ENCODE peak calls at places on chromosomes 4 and X, in seven cellular contexts. Z, X, H, D, V, A and B are unnamed samples.

GRCh38 chr4:183812567-183812966 is 92.5 kb upstream of the STOX2 start:
- DNase-seq in Z (no peak), X (no peak), H (no peak), D (no peak), V (no peak), A (no peak), B (no peak)

GRCh38 chrX:8364369-8365141 is 100.1 kb upstream of the VCX3B start:
- DNase-seq in Z (no peak), X (peak), H (no peak), D (no peak), V (no peak), A (no peak), B (no peak)

GRCh38 chr4:6782846-6783110 is 251 bp downstream of the KIAA0232 start:
- DNase-seq in Z (no peak), X (no peak), H (no peak), D (no peak), V (no peak), A (no peak), B (no peak)

GRCh38 chr4:57190651-57191481 is 80.7 kb upstream of the IGFBP7 start:
- DNase-seq in Z (no peak), X (no peak), H (no peak), D (no peak), V (no peak), A (peak), B (peak)

GRCh38 chr4:3657917-3658913 is 108.0 kb upstream of the ADRA2C start:
- DNase-seq in Z (no peak), X (peak), H (no peak), D (no peak), V (no peak), A (no peak), B (no peak)

GRCh38 chr4:7168106-7168505 is 24.2 kb upstream of the SORCS2 start:
- DNase-seq in Z (no peak), X (no peak), H (no peak), D (no peak), V (no peak), A (no peak), B (no peak)

GRCh38 chrX:40470830-40471429 is 109.8 kb upstream of the ATP6AP2 start:
- DNase-seq in Z (no peak), X (no peak), H (no peak), D (no peak), V (no peak), A (no peak), B (no peak)

GRCh38 chr4:30789219-30789671 is 69.1 kb downstream of the PCDH7 start:
- DNase-seq in Z (no peak), X (no peak), H (no peak), D (no peak), V (no peak), A (no peak), B (no peak)

GRCh38 chrX:138519296-138519695 is 192.2 kb downstream of the FGF13 start:
- DNase-seq in Z (no peak), X (no peak), H (no peak), D (no peak), V (peak), A (no peak), B (no peak)

GRCh38 chr4:174596513-174596912 is 74.2 kb upstream of the HPGD start:
- DNase-seq in Z (no peak), X (no peak), H (no peak), D (no peak), V (no peak), A (no peak), B (no peak)

GRCh38 chr4:109665783-109666455 is 37.3 kb downstream of the CASP6 start:
- DNase-seq in Z (no peak), X (no peak), H (no peak), D (no peak), V (no peak), A (no peak), B (no peak)

GRCh38 chr4:77031544-77031943 is 44.2 kb downstream of the CCNI start:
- DNase-seq in Z (no peak), X (no peak), H (no peak), D (no peak), V (no peak), A (no peak), B (no peak)

GRCh38 chrX:118726887-118727685 is at the start of gene IL13RA1:
- DNase-seq in Z (no peak), X (peak), H (no peak), D (peak), V (peak), A (peak), B (peak)

GRCh38 chrX:31132803-31133202 is 61.0 kb upstream of the FTHL17 start:
- DNase-seq in Z (no peak), X (no peak), H (no peak), D (no peak), V (no peak), A (no peak), B (no peak)

GRCh38 chr4:77818667-77819408 is at the start of gene CNOT6L:
- DNase-seq in Z (peak), X (peak), H (peak), D (peak), V (peak), A (peak), B (peak)

GRCh38 chrX:110145854-110146253 is 142.9 kb downstream of the TMEM164 start:
- DNase-seq in Z (no peak), X (no peak), H (no peak), D (no peak), V (no peak), A (peak), B (peak)

GRCh38 chr4:7872264-7872771 is 67.3 kb downstream of the AFAP1 start:
- DNase-seq in Z (no peak), X (no peak), H (no peak), D (peak), V (no peak), A (no peak), B (no peak)

GRCh38 chrX:39559229-39559628 is 538.5 kb downstream of the BCOR start:
- DNase-seq in Z (no peak), X (no peak), H (no peak), D (no peak), V (no peak), A (no peak), B (no peak)

GRCh38 chrX:66017659-66018170 is 22.2 kb downstream of the VSIG4 start:
- DNase-seq in Z (no peak), X (no peak), H (no peak), D (no peak), V (no peak), A (no peak), B (no peak)

GRCh38 chr4:825969-826330 is at the start of gene CPLX1:
- DNase-seq in Z (no peak), X (no peak), H (no peak), D (no peak), V (no peak), A (peak), B (peak)

GRCh38 chr4:21134994-21135393 is 434.7 kb downstream of the PACRGL start:
- DNase-seq in Z (no peak), X (no peak), H (no peak), D (no peak), V (no peak), A (no peak), B (no peak)

GRCh38 chr4:135098061-135098460 is 896.5 kb upstream of the PABPC4L start:
- DNase-seq in Z (no peak), X (no peak), H (no peak), D (no peak), V (no peak), A (no peak), B (no peak)

GRCh38 chr4:62899607-62900364 is 1509.5 kb downstream of the TECRL start:
- DNase-seq in Z (no peak), X (no peak), H (no peak), D (no peak), V (no peak), A (no peak), B (no peak)

GRCh38 chr4:39710098-39710896 is 12.4 kb downstream of the UBE2K start:
- DNase-seq in Z (no peak), X (no peak), H (no peak), D (no peak), V (no peak), A (no peak), B (no peak)

GRCh38 chr4:186934841-186935443 is 211.3 kb upstream of the FAT1 start:
- DNase-seq in Z (no peak), X (no peak), H (no peak), D (no peak), V (no peak), A (no peak), B (no peak)

GRCh38 chr4:182338731-182339130 is 95.5 kb downstream of the TENM3 start:
- DNase-seq in Z (no peak), X (no peak), H (no peak), D (no peak), V (peak), A (no peak), B (no peak)

GRCh38 chr4:156950090-156950489 is 21.5 kb downstream of the PDGFC start:
- DNase-seq in Z (no peak), X (no peak), H (no peak), D (no peak), V (no peak), A (no peak), B (no peak)

GRCh38 chr4:4284827-4285618 is 4.9 kb downstream of the LYAR start:
- DNase-seq in Z (no peak), X (no peak), H (no peak), D (no peak), V (no peak), A (no peak), B (no peak)

GRCh38 chr4:127604949-127605709 is 27.6 kb upstream of the INTU start:
- DNase-seq in Z (no peak), X (no peak), H (no peak), D (no peak), V (no peak), A (no peak), B (peak)

GRCh38 chrX:55908685-55909212 is 191.2 kb downstream of the RRAGB start:
- DNase-seq in Z (no peak), X (no peak), H (peak), D (no peak), V (no peak), A (peak), B (peak)

GRCh38 chr4:58807843-58808605 is 1697.8 kb upstream of the IGFBP7 start:
- DNase-seq in Z (no peak), X (no peak), H (no peak), D (no peak), V (no peak), A (no peak), B (no peak)

GRCh38 chr4:70838972-70839536 is 636 bp downstream of the GRSF1 start:
- DNase-seq in Z (peak), X (peak), H (peak), D (peak), V (peak), A (peak), B (peak)

GRCh38 chrX:134891652-134892051 is 99.1 kb upstream of the SMIM10 start:
- DNase-seq in Z (no peak), X (no peak), H (no peak), D (no peak), V (no peak), A (no peak), B (no peak)

GRCh38 chr4:10053635-10054453 is 32.5 kb upstream of the SLC2A9 start:
- DNase-seq in Z (no peak), X (no peak), H (no peak), D (no peak), V (no peak), A (no peak), B (no peak)

DNA sequence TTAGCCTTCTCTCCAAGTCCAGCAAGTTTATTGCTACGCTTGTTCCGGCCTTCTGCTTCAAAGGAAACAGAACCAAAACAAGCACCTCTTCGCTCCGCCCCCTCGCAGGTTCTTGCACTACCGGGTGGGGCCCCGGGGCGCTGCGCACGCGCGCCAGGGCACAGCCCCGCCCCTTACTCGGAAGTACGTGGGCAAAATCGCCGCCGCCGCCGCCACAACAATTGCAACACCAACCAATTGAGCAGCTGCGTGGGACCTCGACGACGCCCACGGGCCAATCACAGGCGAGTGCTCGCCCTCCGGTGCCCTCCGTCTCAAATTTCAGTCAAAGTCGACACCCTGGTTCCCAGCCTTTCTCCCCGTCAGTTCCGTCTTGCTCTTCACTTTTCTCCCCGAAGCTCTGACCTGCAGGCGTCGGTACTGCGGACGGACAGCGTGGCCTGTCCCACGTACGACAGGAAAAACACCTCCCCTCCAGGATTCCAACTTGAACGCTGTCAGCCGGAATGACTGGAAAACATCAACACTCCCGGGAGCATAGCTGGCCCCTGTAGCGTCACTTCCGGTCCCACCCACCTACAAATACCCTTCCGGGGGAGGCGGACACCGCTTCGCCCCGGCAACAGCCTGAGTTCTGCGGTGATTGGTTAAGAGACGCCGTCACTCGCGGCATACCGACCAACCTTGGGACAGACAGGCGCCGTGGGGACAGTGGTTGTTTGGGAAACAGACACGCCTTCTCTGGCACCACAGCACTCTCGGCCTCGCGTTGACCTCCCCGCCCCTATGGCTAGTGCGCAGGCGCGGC is 624 bp upstream of the OTUD5 start:
- DNase-seq in Z (peak), X (peak), H (peak), D (peak), V (peak), A (peak), B (peak)
- TF ChIP-seq CTCF in Z (no peak), X (no peak), H (no peak), D (no peak), V (no peak), A (no peak), B (no peak)

DNA sequence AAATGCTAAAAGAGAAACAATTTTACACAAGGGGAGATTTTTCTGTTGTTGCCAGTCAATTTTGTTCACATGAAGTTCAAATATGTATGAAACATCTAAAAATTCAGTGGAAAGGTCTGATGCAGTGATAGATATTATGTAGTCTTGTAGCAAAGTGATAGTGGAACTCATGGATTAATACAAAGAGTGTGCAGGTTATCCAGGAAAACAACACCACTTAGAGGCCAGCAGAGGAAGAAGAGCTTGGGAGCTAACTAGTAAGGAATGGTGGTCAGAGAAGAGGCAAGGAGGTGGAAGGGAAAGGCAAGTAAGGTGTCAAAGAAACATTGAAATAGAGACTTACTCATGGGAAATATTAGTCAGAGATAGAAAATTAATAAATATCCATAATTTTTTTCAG is 395.6 kb downstream of the MAPK10 start:
- DNase-seq in Z (no peak), X (no peak), H (no peak), D (no peak), V (no peak), A (no peak), B (no peak)
- TF ChIP-seq CTCF in Z (no peak), X (peak), H (no peak), D (no peak), V (peak), A (no peak), B (no peak)

GRCh38 chrX:101799387-101799786 is 132.4 kb downstream of the ZMAT1 start:
- DNase-seq in Z (peak), X (peak), H (peak), D (peak), V (peak), A (peak), B (peak)

DNA sequence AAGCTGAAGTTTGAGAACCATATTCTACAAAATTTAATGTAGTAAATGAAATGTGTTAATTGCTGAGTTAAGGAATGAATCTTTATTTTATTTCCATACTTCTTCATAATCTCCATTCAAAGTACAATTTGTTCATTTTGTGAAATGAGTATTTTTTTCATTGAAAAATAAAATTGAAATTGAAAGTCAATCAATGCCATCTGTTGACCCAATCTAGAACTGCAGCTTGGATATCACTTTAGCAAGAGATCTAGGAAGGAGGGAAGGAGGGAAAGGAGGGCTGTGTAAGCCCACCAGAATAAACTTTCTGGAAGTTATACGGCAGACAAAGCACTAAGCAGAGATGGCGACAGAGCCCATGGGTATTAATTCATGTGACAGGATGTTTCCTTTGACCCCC is 128.4 kb downstream of the ZMAT1 start:
- DNase-seq in Z (no peak), X (no peak), H (no peak), D (no peak), V (no peak), A (no peak), B (no peak)
- TF ChIP-seq CTCF in Z (peak), X (peak), H (peak), D (peak), V (peak), A (no peak), B (peak)

GRCh38 chr4:100509386-100509785 is 8.4 kb downstream of the EMCN start:
- DNase-seq in Z (no peak), X (no peak), H (no peak), D (no peak), V (no peak), A (no peak), B (no peak)

GRCh38 chr4:100508691-100509090 is 9.1 kb downstream of the EMCN start:
- DNase-seq in Z (no peak), X (no peak), H (no peak), D (no peak), V (no peak), A (no peak), B (no peak)

GRCh38 chr4:100504086-100504874 is 13.5 kb downstream of the EMCN start:
- DNase-seq in Z (no peak), X (no peak), H (no peak), D (no peak), V (no peak), A (no peak), B (no peak)
- TF ChIP-seq CTCF in Z (no peak), X (no peak), H (no peak), D (no peak), V (no peak), A (no peak), B (no peak)

DNA sequence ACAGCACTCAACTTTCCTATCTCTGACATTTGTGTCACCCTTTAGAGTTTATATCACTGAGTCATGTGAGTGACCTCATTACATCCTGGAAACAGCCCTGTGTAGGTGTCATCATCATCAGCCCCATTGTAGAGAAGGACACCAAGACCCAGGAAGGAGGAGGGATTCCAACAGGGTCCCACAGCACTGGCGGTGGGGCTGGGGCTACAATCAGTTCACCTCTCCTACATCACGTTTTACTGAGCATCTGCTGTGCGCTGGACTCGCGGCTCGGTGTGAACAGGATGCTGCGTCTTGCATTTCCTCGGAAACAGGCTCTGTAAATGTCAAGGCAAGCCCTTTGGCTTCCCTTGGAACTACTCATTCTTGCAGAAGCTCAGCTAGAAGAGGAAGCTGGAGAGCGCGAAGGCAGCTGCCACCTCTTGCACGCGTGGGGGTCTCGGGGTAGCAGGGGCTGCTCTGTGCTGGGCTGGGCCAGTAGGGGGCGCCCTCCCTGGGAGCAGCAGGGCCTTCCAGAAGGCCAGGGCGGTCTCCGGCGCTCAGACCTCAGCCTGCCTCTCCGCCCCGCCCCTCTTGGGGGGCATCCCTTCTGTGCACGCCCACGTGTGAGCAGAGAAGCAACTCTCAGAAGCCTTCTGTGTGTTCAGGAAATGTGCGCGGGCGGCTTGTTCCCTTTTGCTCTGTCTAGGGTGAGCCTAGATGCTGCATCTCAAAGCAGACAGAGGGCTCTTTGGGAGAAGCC is 29.0 kb downstream of the REELD1 start:
- DNase-seq in Z (peak), X (peak), H (peak), D (peak), V (no peak), A (peak), B (peak)
- TF ChIP-seq CTCF in Z (peak), X (peak), H (peak), D (no peak), V (peak), A (peak), B (peak)

GRCh38 chrX:129933700-129934099 is 27.7 kb downstream of the UTP14A start:
- DNase-seq in Z (no peak), X (no peak), H (no peak), D (no peak), V (no peak), A (no peak), B (no peak)
- TF ChIP-seq CTCF in Z (no peak), X (no peak), H (no peak), D (no peak), V (no peak), A (no peak), B (no peak)

GRCh38 chr4:173357939-173358338 is 12.8 kb upstream of the SAP30 start:
- DNase-seq in Z (no peak), X (no peak), H (no peak), D (no peak), V (no peak), A (no peak), B (no peak)

GRCh38 chr4:173365359-173365996 is 5.3 kb upstream of the SAP30 start:
- DNase-seq in Z (no peak), X (no peak), H (no peak), D (no peak), V (no peak), A (no peak), B (no peak)

GRCh38 chr4:173362666-173363065 is 8.1 kb upstream of the SAP30 start:
- DNase-seq in Z (no peak), X (no peak), H (no peak), D (no peak), V (no peak), A (no peak), B (no peak)

DNA sequence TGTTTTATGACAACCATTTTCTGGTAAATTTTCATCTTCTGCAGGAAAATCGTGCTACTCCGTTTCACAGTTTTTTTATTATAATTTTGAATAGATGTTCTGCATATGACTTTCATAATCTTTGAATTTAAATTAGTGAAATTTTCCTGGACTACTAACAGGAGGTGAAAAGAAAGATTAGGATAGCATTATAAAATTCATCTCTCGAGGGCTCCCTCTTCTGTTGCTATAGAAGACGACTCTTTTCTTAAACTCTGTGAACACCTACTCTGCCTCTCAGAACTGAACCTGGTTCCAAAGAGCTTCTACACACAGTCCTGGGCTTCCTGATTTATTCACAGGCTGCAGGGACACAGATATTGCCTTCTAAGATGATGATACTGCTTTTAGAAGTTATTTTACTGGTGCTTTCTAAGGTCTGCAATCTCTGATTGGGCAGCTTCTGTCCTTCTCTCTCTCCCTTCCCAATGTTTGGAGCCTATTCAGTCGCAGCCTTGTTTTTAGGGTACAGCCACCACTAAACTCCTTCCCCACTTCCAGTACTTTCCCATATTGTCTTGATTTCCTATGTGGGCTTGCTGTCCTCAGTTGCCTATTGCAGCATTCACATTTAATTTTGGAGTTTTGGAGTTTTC is 10.1 kb upstream of the SAP30 start:
- DNase-seq in Z (no peak), X (no peak), H (no peak), D (no peak), V (no peak), A (no peak), B (no peak)
- TF ChIP-seq CTCF in Z (no peak), X (peak), H (peak), D (no peak), V (peak), A (no peak), B (no peak)